ENCODE peak calls at places on chromosomes 4 and X, in four cellular contexts. X is EL; A is activated CD8-positive, alpha-beta memory T cell treated with anti-CD3 and anti-CD28 coated beads for 48 hours; I is iris pigment epithelial cell. H is an unnamed sample.

GRCh38 chr4:38160487-38161207 is 200.4 kb downstream of the PTTG2 start:
- DNase-seq in X (peak), A (no peak), I (peak), H (peak)

GRCh38 chr4:159142254-159142653 is 39.4 kb downstream of the RAPGEF2 start:
- DNase-seq in X (peak), A (no peak), I (peak), H (peak)

GRCh38 chrX:148380614-148381561 is 119.5 kb upstream of the AFF2 start:
- DNase-seq in X (no peak), A (peak), I (no peak), H (peak)

GRCh38 chr4:83230928-83231327 is 53.7 kb downstream of the COQ2 start:
- DNase-seq in X (no peak), A (no peak), I (no peak), H (no peak)

GRCh38 chrX:18701621-18702361 is 5.7 kb upstream of the PPEF1 start:
- DNase-seq in X (no peak), A (no peak), I (peak), H (no peak)

GRCh38 chrX:131262738-131263679 is 26.1 kb downstream of the IGSF1 start:
- DNase-seq in X (no peak), A (no peak), I (no peak), H (no peak)

GRCh38 chrX:17519349-17519748 is 144.3 kb downstream of the NHS start:
- DNase-seq in X (no peak), A (no peak), I (no peak), H (peak)

GRCh38 chr4:148649669-148650331 is 207.6 kb upstream of the NR3C2 start:
- DNase-seq in X (no peak), A (no peak), I (peak), H (no peak)

GRCh38 chr4:38237139-38237538 is 276.9 kb downstream of the PTTG2 start:
- DNase-seq in X (peak), A (no peak), I (peak), H (peak)

GRCh38 chr4:1980561-1981041 is 28.2 kb downstream of the NELFA start:
- DNase-seq in X (no peak), A (no peak), I (no peak), H (no peak)

GRCh38 chr4:67080158-67080557 is 465.1 kb downstream of the CENPC start:
- DNase-seq in X (no peak), A (no peak), I (no peak), H (no peak)

GRCh38 chrX:132615396-132616131 is 126.7 kb upstream of the MBNL3 start:
- DNase-seq in X (peak), A (no peak), I (peak), H (peak)

GRCh38 chr4:7364979-7365378 is 69.8 kb downstream of the PSAPL1 start:
- DNase-seq in X (no peak), A (no peak), I (no peak), H (no peak)

GRCh38 chrX:120795301-120795700 is 80.4 kb downstream of the CT47B1 start:
- DNase-seq in X (peak), A (no peak), I (peak), H (no peak)